ENCODE peak calls at places on chromosomes 5 and 9, in nine cellular contexts. K is progenitor cell of endocrine pancreas, T is AG09309, H is WERI-Rb-1, V is AG09319, N is heart left ventricle, C is neural progenitor cell, R is endodermal cell, G is astrocyte of the spinal cord. O is an unnamed sample.
A peak's percentile ranks its signal among the peaks of the same experiment; 100 is the strongest.

GRCh38 chr9:107351382-107352045 is 68.4 kb downstream of the RAD23B start:
- DNase-seq in C (no peak), T (no peak), K (no peak), H (no peak), G (no peak), V (no peak), N (no peak), R (peak; percentile 41), O (no peak)

GRCh38 chr9:136799854-136800657 is 3.9 kb downstream of the CCDC183 start:
- DNase-seq in C (peak; percentile 97), H (peak; percentile 94), R (peak; percentile 98), V (no peak), G (peak; percentile 43), T (no peak), N (peak; percentile 76), K (peak; percentile 91), O (peak; percentile 30)

GRCh38 chr9:123267481-123268239 is 726 bp downstream of the STRBP start:
- DNase-seq in V (no peak), R (peak; percentile 63), C (peak; percentile 49), H (peak; percentile 26), T (no peak), G (no peak), K (no peak), N (no peak), O (no peak)

GRCh38 chr5:158976035-158976434 is 123.7 kb downstream of the EBF1 start:
- DNase-seq in H (no peak), R (no peak), C (peak; percentile 21), V (no peak), K (no peak), T (no peak), G (peak; percentile 92), N (no peak), O (peak; percentile 87)

GRCh38 chr9:122380293-122380692 is 9.5 kb downstream of the PTGS1 start:
- DNase-seq in K (no peak), V (no peak), H (no peak), N (no peak), T (no peak), C (no peak), R (no peak), G (no peak), O (no peak)

GRCh38 chr9:26176628-26177027 is 498.4 kb upstream of the TUSC1 start:
- DNase-seq in R (no peak), H (no peak), K (no peak), G (no peak), C (no peak), V (no peak), T (no peak), N (no peak), O (no peak)

GRCh38 chr5:172074896-172075295 is 68.5 kb upstream of the FBXW11 start:
- DNase-seq in K (no peak), R (no peak), C (no peak), H (no peak), V (no peak), G (no peak), N (no peak), T (no peak), O (no peak)

GRCh38 chr9:15856591-15856990 is 303.7 kb downstream of the CCDC171 start:
- DNase-seq in T (peak; percentile 46), N (no peak), K (no peak), C (no peak), G (peak; percentile 12), V (no peak), R (no peak), H (no peak), O (no peak)

GRCh38 chr5:128757560-128757959 is 207.7 kb upstream of the SLC27A6 start:
- DNase-seq in T (no peak), H (no peak), C (no peak), K (no peak), R (no peak), V (no peak), G (no peak), N (no peak), O (no peak)

GRCh38 chr5:105840800-105841199 is 1829.9 kb downstream of the EFNA5 start:
- DNase-seq in V (no peak), G (no peak), K (no peak), C (no peak), N (no peak), R (no peak), T (no peak), H (no peak), O (no peak)

GRCh38 chr9:130662099-130662926 is 2.1 kb upstream of the PRDM12 start:
- DNase-seq in C (peak; percentile 65), T (no peak), V (no peak), R (peak; percentile 80), N (no peak), K (no peak), G (no peak), H (peak; percentile 35), O (no peak)

GRCh38 chr5:42621242-42621641 is 135.4 kb upstream of the CCDC152 start:
- DNase-seq in V (no peak), H (no peak), N (no peak), G (no peak), R (no peak), C (no peak), K (no peak), T (no peak), O (no peak)

GRCh38 chr5:45695011-45695667 is 1.0 kb downstream of the HCN1 start:
- DNase-seq in K (peak; percentile 10), G (no peak), V (no peak), R (peak; percentile 70), C (peak; percentile 39), N (no peak), T (no peak), H (peak; percentile 58), O (no peak)

GRCh38 chr5:138603521-138603920 is 28.3 kb upstream of the HSPA9 start:
- DNase-seq in C (peak; percentile 40), T (no peak), G (no peak), R (no peak), K (no peak), V (no peak), H (no peak), N (no peak), O (peak; percentile 57)

GRCh38 chr9:123355761-123356520 is at the start of gene CRB2:
- DNase-seq in C (peak; percentile 91), V (no peak), K (peak; percentile 58), N (no peak), H (peak; percentile 95), T (no peak), G (no peak), R (peak; percentile 91), O (no peak)

GRCh38 chr5:74977475-74977874 is 74.9 kb downstream of the GCNT4 start:
- DNase-seq in V (peak; percentile 16), T (no peak), N (no peak), G (no peak), K (no peak), R (no peak), C (no peak), H (no peak), O (no peak)

GRCh38 chr5:73295447-73295846 is 122.5 kb downstream of the TMEM174 start:
- DNase-seq in G (no peak), K (no peak), C (peak; percentile 39), N (no peak), H (peak; percentile 27), V (no peak), T (no peak), R (no peak), O (no peak)

GRCh38 chr5:139967353-139967752 is 75.7 kb downstream of the NRG2 start:
- DNase-seq in C (no peak), N (peak; percentile 11), K (no peak), R (peak; percentile 22), H (no peak), T (no peak), G (no peak), V (no peak), O (no peak)

GRCh38 chr9:115921301-115921700 is 232.3 kb upstream of the PAPPA start:
- DNase-seq in N (no peak), T (peak; percentile 57), H (no peak), K (no peak), C (no peak), R (no peak), G (no peak), V (peak; percentile 72), O (no peak)

GRCh38 chr5:119743927-119744326 is 114.6 kb downstream of the FAM170A start:
- DNase-seq in N (no peak), C (peak; percentile 79), R (peak; percentile 72), H (peak; percentile 27), T (no peak), K (no peak), G (no peak), V (no peak), O (no peak)

GRCh38 chr9:88991066-88992030 is at the start of gene S1PR3:
- DNase-seq in C (peak; percentile 89), G (peak; percentile 46), N (peak; percentile 80), R (peak; percentile 92), K (peak; percentile 41), H (peak; percentile 75), T (no peak), V (no peak), O (no peak)
- TF ChIP-seq CTCF in C (peak; percentile 34), G (no peak), N (peak; percentile 12), R (peak; percentile 58), K (peak; percentile 37), H (peak; percentile 1), T (no peak), V (no peak), O (no peak)

DNA sequence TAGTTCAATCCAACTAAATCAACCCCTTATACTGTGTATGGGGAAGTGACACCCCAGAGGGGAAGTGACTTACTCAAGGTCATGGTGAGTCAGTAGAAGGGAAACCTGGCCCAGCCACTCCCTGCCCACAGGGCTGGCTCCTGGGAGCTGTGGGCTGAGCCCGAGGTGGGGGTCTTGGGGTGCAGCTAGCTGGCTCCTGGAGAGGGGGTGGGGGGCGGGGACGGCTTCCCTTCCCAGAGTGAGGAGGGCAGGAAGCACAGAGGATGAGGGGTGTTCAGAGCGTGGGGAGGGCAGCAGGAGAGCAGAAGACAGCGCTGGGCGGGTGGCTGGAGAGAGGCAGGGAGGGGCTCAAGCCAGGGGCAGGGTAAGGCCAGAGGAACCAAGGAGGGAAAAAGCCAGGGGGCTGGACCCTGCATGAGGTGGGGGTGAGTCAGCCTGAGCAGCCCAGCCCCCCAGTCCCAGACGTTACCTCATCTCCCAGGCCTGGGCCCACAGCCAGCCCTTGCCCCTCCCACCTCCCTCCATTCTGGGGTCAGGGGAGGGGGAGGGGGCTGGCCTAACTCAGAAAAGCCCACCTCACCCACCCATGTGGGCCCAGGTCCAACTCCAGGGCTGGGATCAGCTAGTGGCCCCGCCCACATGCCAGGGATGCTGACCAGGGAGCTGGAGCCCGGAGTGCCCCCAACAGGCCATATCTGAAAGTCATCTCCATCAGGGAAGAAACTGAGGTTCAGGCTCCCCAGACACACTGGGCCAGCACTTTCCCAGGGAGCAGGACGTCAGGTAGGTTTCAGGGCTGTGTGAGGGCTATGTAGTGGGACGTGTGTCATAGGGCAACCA is 2.8 kb downstream of the PDLIM7 start:
- DNase-seq in K (no peak), C (peak; percentile 55), V (no peak), G (peak; percentile 96), H (peak; percentile 43), R (peak; percentile 92), T (no peak), N (peak; percentile 78), O (peak; percentile 81)
- TF ChIP-seq CTCF in K (peak; percentile 18), C (peak; percentile 26), V (peak; percentile 50), G (peak; percentile 45), H (peak; percentile 42), R (peak; percentile 49), T (peak; percentile 56), N (peak; percentile 21), O (peak; percentile 60)

GRCh38 chr5:16597946-16598694 is 18.7 kb downstream of the RETREG1 start:
- DNase-seq in N (no peak), T (no peak), H (no peak), V (no peak), G (no peak), C (no peak), R (no peak), K (no peak), O (no peak)
- TF ChIP-seq CTCF in N (no peak), T (no peak), H (no peak), V (no peak), G (no peak), C (no peak), R (no peak), K (no peak), O (no peak)

GRCh38 chr9:79567671-79568098 is 4.1 kb upstream of the TLE4 start:
- DNase-seq in V (no peak), H (no peak), R (peak; percentile 51), K (no peak), T (no peak), G (no peak), N (no peak), C (no peak), O (no peak)
- TF ChIP-seq CTCF in V (no peak), H (peak; percentile 11), R (peak; percentile 28), K (no peak), T (no peak), G (no peak), N (no peak), C (no peak), O (peak; percentile 22)

O was measured in retinal pigment epithelial cell.